ENCODE peak calls at places on chromosomes 13 and 19, in nine cellular contexts. S, Z, C, G, R, T, U, L and O are unnamed samples.

GRCh38 chr13:108120332-108120731 is 95.0 kb downstream of the LIG4 start:
- DNase-seq in R (no peak), L (no peak), T (no peak), G (no peak), U (no peak), S (no peak), Z (peak), C (no peak), O (no peak)

GRCh38 chr13:44058067-44058466 is 178.4 kb downstream of the LACC1 start:
- DNase-seq in S (no peak), G (no peak), Z (no peak), T (no peak), C (no peak), R (no peak), U (no peak), L (no peak), O (no peak)

GRCh38 chr19:48724796-48725753 is 5.5 kb upstream of the MAMSTR start:
- DNase-seq in T (peak), U (peak), C (no peak), G (no peak), Z (no peak), R (no peak), S (peak), L (no peak), O (peak)

GRCh38 chr19:29603308-29603707 is 2.8 kb upstream of the POP4 start:
- DNase-seq in U (no peak), S (no peak), Z (no peak), C (no peak), T (no peak), R (no peak), L (no peak), G (no peak), O (no peak)

GRCh38 chr19:39299832-39300231 is 3.6 kb downstream of the IFNL1 start:
- DNase-seq in C (no peak), S (no peak), U (no peak), G (no peak), R (no peak), L (no peak), Z (no peak), T (no peak), O (no peak)

GRCh38 chr19:6811906-6812305 is 39.4 kb downstream of the VAV1 start:
- DNase-seq in S (peak), C (no peak), L (no peak), U (peak), T (peak), Z (no peak), R (peak), G (no peak), O (peak)

GRCh38 chr13:97359181-97360057 is 74.5 kb upstream of the RAP2A start:
- DNase-seq in U (peak), T (peak), R (peak), L (peak), Z (peak), S (peak), G (peak), C (no peak), O (peak)

GRCh38 chr19:17049711-17050280 is 23.2 kb upstream of the CPAMD8 start:
- DNase-seq in Z (no peak), L (no peak), T (no peak), S (no peak), C (no peak), G (no peak), R (no peak), U (peak), O (no peak)

GRCh38 chr13:80989241-80989640 is 648.3 kb upstream of the SPRY2 start:
- DNase-seq in L (no peak), C (no peak), Z (no peak), U (no peak), G (no peak), S (no peak), R (no peak), T (no peak), O (no peak)